ENCODE peak calls at places on chromosomes 12 and 14, in four cellular contexts. O is K562, G is HepG2, N is GM12878. Q is an unnamed sample.

GRCh38 chr14:81314443-81315175 is 85.5 kb downstream of the STON2 start:
- DNase-seq in G (no peak), N (no peak), O (no peak), Q (no peak)

GRCh38 chr14:33908540-33909223 is 42.2 kb downstream of the EGLN3 start:
- DNase-seq in N (no peak), G (peak), O (no peak), Q (no peak)

GRCh38 chr12:98418357-98419075 is 96.9 kb upstream of the TMPO start:
- DNase-seq in G (no peak), O (peak), N (no peak), Q (no peak)

GRCh38 chr14:89428556-89429196 is 11.6 kb upstream of the FOXN3 start:
- DNase-seq in O (no peak), G (no peak), N (no peak), Q (no peak)

GRCh38 chr12:98373019-98373554 is 142.3 kb upstream of the TMPO start:
- DNase-seq in O (peak), G (peak), N (no peak), Q (peak)

GRCh38 chr14:79670811-79671210 is 540.5 kb downstream of the DIO2 start:
- DNase-seq in G (no peak), O (no peak), N (no peak), Q (no peak)

GRCh38 chr12:120167529-120168095 is 26.9 kb downstream of the GCN1 start:
- DNase-seq in G (no peak), O (no peak), N (no peak), Q (no peak)

GRCh38 chr12:49895773-49896172 is 7.9 kb downstream of the FAIM2 start:
- DNase-seq in G (no peak), N (no peak), O (no peak), Q (no peak)

GRCh38 chr14:64930085-64930843 is 12.3 kb downstream of the GPX2 start:
- DNase-seq in O (no peak), N (no peak), G (no peak), Q (no peak)

GRCh38 chr12:116687888-116688287 is 50.0 kb downstream of the SPRING1 start:
- DNase-seq in N (no peak), G (peak), O (peak), Q (peak)

GRCh38 chr14:36344211-36344610 is 23.8 kb upstream of the MBIP start:
- DNase-seq in O (no peak), N (no peak), G (no peak), Q (no peak)

GRCh38 chr14:80567905-80568512 is 356.7 kb upstream of the DIO2 start:
- DNase-seq in N (no peak), O (no peak), G (no peak), Q (no peak)

GRCh38 chr14:104221636-104222375 is 83.4 kb downstream of the KIF26A start:
- DNase-seq in N (no peak), G (no peak), O (no peak), Q (no peak)
- TF ChIP-seq FOXM1 in N (no peak), G (no peak), O (no peak), Q (no peak)

DNA sequence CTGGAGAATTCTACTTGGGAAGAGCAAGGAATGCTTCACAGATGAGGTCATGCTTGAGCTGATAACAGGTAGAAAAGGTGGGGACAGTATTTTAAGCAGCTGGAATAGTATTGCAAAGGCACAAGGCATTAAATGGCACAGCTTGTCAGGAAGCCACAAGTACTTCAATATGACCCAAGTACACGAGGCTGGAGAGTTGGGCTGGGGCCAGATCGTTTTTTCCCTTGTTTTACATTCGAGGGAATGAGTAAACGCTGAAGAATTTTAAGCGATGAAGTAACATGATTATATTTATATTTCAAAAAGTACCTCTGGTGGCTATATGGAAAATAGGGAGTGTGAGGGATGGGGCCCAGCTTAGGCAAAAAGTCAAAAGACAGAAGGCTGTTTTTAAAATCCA is 54.9 kb upstream of the ARID2 start:
- DNase-seq in N (no peak), G (no peak), O (no peak), Q (no peak)
- TF ChIP-seq TARDBP in N (no peak), G (no peak), O (no peak), Q (no peak)

GRCh38 chr12:100573499-100574261 is at the start of gene GAS2L3:
- DNase-seq in G (peak), O (peak), N (no peak), Q (peak)
- TF ChIP-seq FOXM1 in G (peak), O (peak), N (no peak), Q (peak)

DNA sequence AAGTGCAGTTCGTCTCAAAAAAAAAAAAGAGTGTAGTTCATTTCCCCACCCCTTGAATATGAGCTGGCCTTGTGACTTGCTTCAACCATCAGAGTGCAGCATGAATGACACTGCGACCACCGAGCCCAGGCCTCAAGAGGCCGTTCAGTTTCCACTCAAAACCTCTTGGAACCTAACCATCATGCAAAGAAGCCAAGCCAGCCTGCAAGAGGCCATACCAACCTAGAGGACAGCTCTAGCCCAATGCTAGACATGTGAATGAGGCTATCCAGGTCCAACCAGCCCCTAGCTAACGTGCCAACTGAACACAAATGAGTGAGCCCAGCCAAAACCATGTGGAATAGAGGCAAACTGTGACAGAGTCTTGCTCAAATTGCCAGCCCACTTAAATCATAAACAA is 29.7 kb downstream of the R3HDM2 start:
- DNase-seq in O (no peak), G (no peak), N (no peak), Q (no peak)
- TF ChIP-seq TARDBP in O (no peak), G (no peak), N (no peak), Q (no peak)